ENCODE peak calls at places on chromosome 17, in four cellular contexts. One of them, this sample, is unnamed.
A peak's percentile ranks its signal among the peaks of the same experiment; 100 is the strongest.

GRCh38 chr17:75641343-75641742 is 8.1 kb downstream of the SMIM5 start:
- DNase-seq in NB4: no peak
- DNase-seq in upper lobe of right lung: no peak
- DNase-seq in cardiac muscle cell: no peak
- DNase-seq in this sample: no peak

GRCh38 chr17:35373984-35374765 is 754 bp upstream of the SLFN11 start:
- DNase-seq in NB4: peak; percentile 86
- DNase-seq in upper lobe of right lung: peak; percentile 81
- DNase-seq in cardiac muscle cell: peak; percentile 17
- DNase-seq in this sample: peak; percentile 68

GRCh38 chr17:80826955-80827645 is 164.5 kb upstream of the CHMP6 start:
- DNase-seq in NB4: peak; percentile 89
- DNase-seq in upper lobe of right lung: peak; percentile 63
- DNase-seq in cardiac muscle cell: no peak
- DNase-seq in this sample: peak; percentile 99

GRCh38 chr17:81081217-81081616 is 46.3 kb downstream of the BAIAP2 start:
- DNase-seq in NB4: no peak
- DNase-seq in upper lobe of right lung: no peak
- DNase-seq in cardiac muscle cell: no peak
- DNase-seq in this sample: no peak

GRCh38 chr17:65393514-65393913 is 167.9 kb downstream of the AXIN2 start:
- DNase-seq in NB4: no peak
- DNase-seq in upper lobe of right lung: no peak
- DNase-seq in cardiac muscle cell: no peak
- DNase-seq in this sample: no peak

GRCh38 chr17:81412490-81413093 is 17.3 kb downstream of the BAHCC1 start:
- DNase-seq in NB4: no peak
- DNase-seq in upper lobe of right lung: no peak
- DNase-seq in cardiac muscle cell: no peak
- DNase-seq in this sample: peak; percentile 57

GRCh38 chr17:66542183-66542966 is 240.0 kb downstream of the PRKCA start:
- DNase-seq in NB4: peak; percentile 77
- DNase-seq in upper lobe of right lung: no peak
- DNase-seq in cardiac muscle cell: no peak
- DNase-seq in this sample: peak; percentile 70

GRCh38 chr17:19646788-19647696 is 1.5 kb upstream of the ALDH3A2 start:
- DNase-seq in NB4: peak; percentile 64
- DNase-seq in upper lobe of right lung: no peak
- DNase-seq in cardiac muscle cell: no peak
- DNase-seq in this sample: peak; percentile 40

GRCh38 chr17:58344047-58344790 is 7.8 kb downstream of the SUPT4H1 start:
- DNase-seq in NB4: peak; percentile 98
- DNase-seq in upper lobe of right lung: peak; percentile 55
- DNase-seq in cardiac muscle cell: no peak
- DNase-seq in this sample: no peak

GRCh38 chr17:66541461-66542182 is 239.2 kb downstream of the PRKCA start:
- DNase-seq in NB4: peak; percentile 69
- DNase-seq in upper lobe of right lung: no peak
- DNase-seq in cardiac muscle cell: no peak
- DNase-seq in this sample: no peak

GRCh38 chr17:48639136-48639535 is 13.0 kb upstream of the HOXB9 start:
- DNase-seq in NB4: no peak
- DNase-seq in upper lobe of right lung: no peak
- DNase-seq in cardiac muscle cell: no peak
- DNase-seq in this sample: no peak

GRCh38 chr17:15233022-15233805 is 31.9 kb downstream of the PMP22 start:
- DNase-seq in NB4: peak; percentile 70
- DNase-seq in upper lobe of right lung: no peak
- DNase-seq in cardiac muscle cell: no peak
- DNase-seq in this sample: peak; percentile 89

GRCh38 chr17:81870155-81870977 is 771 bp downstream of the ARHGDIA start:
- DNase-seq in NB4: peak; percentile 58
- DNase-seq in upper lobe of right lung: peak; percentile 82
- DNase-seq in cardiac muscle cell: peak; percentile 39
- DNase-seq in this sample: peak; percentile 69

GRCh38 chr17:80804466-80804865 is 187.2 kb upstream of the CHMP6 start:
- DNase-seq in NB4: no peak
- DNase-seq in upper lobe of right lung: peak; percentile 27
- DNase-seq in cardiac muscle cell: no peak
- DNase-seq in this sample: no peak

GRCh38 chr17:18017958-18018357 is 21.0 kb downstream of the ATPAF2 start:
- DNase-seq in NB4: no peak
- DNase-seq in upper lobe of right lung: no peak
- DNase-seq in cardiac muscle cell: no peak
- DNase-seq in this sample: no peak

GRCh38 chr17:80113033-80113484 is 11.7 kb downstream of the GAA start:
- DNase-seq in NB4: no peak
- DNase-seq in upper lobe of right lung: no peak
- DNase-seq in cardiac muscle cell: no peak
- DNase-seq in this sample: no peak

GRCh38 chr17:36720131-36720530 is 118.7 kb downstream of the MRM1 start:
- DNase-seq in NB4: no peak
- DNase-seq in upper lobe of right lung: no peak
- DNase-seq in cardiac muscle cell: no peak
- DNase-seq in this sample: no peak

GRCh38 chr17:58010067-58010799 is 3.2 kb upstream of the SRSF1 start:
- DNase-seq in NB4: no peak
- DNase-seq in upper lobe of right lung: no peak
- DNase-seq in cardiac muscle cell: no peak
- DNase-seq in this sample: no peak

GRCh38 chr17:56795098-56795497 is 38.6 kb downstream of the C17orf67 start:
- DNase-seq in NB4: no peak
- DNase-seq in upper lobe of right lung: no peak
- DNase-seq in cardiac muscle cell: no peak
- DNase-seq in this sample: no peak

GRCh38 chr17:72184805-72185204 is 64.0 kb downstream of the SOX9 start:
- DNase-seq in NB4: no peak
- DNase-seq in upper lobe of right lung: no peak
- DNase-seq in cardiac muscle cell: no peak
- DNase-seq in this sample: peak; percentile 22

DNA sequence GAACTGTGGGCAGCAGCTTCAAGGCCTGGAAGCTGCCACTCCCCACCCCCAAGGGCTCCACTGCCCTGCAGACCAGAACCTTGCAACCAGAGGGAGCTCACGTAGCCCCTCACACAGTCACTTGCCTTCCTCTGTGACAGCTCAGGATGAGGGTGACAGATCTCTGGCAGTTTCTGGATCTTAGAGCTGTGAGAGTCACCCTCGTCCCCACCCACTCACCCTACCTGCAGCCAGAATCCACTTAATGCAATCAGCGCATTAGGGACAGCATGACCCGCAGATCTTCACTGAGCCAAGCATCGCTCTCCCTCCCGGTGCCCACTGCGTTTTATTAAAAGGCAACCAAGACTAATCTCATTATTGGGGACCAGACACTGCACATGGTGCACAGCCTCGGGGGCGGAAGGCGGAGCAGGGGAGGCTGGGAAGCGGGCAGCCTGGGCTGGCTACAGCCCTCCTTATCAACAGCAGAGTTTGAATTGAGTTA is 3.5 kb downstream of the CYB561 start:
- DNase-seq in NB4: peak; percentile 52
- DNase-seq in upper lobe of right lung: no peak
- DNase-seq in cardiac muscle cell: peak; percentile 48
- DNase-seq in this sample: no peak
- TF ChIP-seq CTCF in NB4: no peak
- TF ChIP-seq CTCF in upper lobe of right lung: no peak
- TF ChIP-seq CTCF in cardiac muscle cell: peak; percentile 22
- TF ChIP-seq CTCF in this sample: peak; percentile 19

DNA sequence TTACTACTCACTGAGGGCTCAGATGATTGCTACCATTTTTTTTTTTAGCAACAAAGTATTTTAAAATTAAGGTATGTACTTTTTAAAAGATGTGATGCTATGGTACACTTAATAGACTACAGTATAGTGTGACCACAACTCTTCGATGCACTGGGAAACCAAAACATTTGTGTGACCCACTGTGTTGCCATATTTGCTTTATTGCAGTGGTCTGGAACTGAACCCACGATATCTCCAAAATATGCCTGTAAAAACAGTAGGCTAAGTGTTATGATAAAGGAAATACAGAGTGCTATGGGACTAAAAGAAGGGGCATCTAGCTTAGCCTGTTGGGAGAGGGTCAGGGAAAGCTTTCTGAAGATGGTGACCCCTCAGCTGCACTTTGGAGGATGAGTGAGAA is 41.6 kb upstream of the HNF1B start:
- DNase-seq in NB4: no peak
- DNase-seq in upper lobe of right lung: no peak
- DNase-seq in cardiac muscle cell: no peak
- DNase-seq in this sample: no peak
- H3K4me3 ChIP-seq in NB4: no peak overlapping the region
- H3K4me3 ChIP-seq in upper lobe of right lung: no peak overlapping the region
- H3K4me3 ChIP-seq in cardiac muscle cell: no peak overlapping the region
- H3K4me3 ChIP-seq in this sample: no peak overlapping the region

GRCh38 chr17:45370949-45371413 is 54.2 kb upstream of the MAP3K14 start:
- DNase-seq in NB4: peak; percentile 49
- DNase-seq in upper lobe of right lung: peak; percentile 27
- DNase-seq in cardiac muscle cell: no peak
- DNase-seq in this sample: no peak
- TF ChIP-seq CTCF in NB4: no peak
- TF ChIP-seq CTCF in upper lobe of right lung: no peak
- TF ChIP-seq CTCF in cardiac muscle cell: no peak
- TF ChIP-seq CTCF in this sample: no peak

GRCh38 chr17:7851438-7852261 is 3.2 kb upstream of the TMEM88 start:
- DNase-seq in NB4: peak; percentile 75
- DNase-seq in upper lobe of right lung: peak; percentile 96
- DNase-seq in cardiac muscle cell: peak; percentile 95
- DNase-seq in this sample: peak; percentile 85
- H3K4me3 ChIP-seq in NB4: no peak overlapping the region
- H3K4me3 ChIP-seq in upper lobe of right lung: peak overlapping the region; percentile 22
- H3K4me3 ChIP-seq in cardiac muscle cell: no peak overlapping the region
- H3K4me3 ChIP-seq in this sample: no peak overlapping the region

GRCh38 chr17:28548417-28549130 is 3.9 kb downstream of the UNC119 start:
- DNase-seq in NB4: no peak
- DNase-seq in upper lobe of right lung: no peak
- DNase-seq in cardiac muscle cell: no peak
- DNase-seq in this sample: no peak
- TF ChIP-seq CTCF in NB4: no peak
- TF ChIP-seq CTCF in upper lobe of right lung: no peak
- TF ChIP-seq CTCF in cardiac muscle cell: no peak
- TF ChIP-seq CTCF in this sample: no peak

GRCh38 chr17:50431219-50431618 is 5.2 kb downstream of the ACSF2 start:
- DNase-seq in NB4: no peak
- DNase-seq in upper lobe of right lung: no peak
- DNase-seq in cardiac muscle cell: peak; percentile 28
- DNase-seq in this sample: no peak
- H3K4me3 ChIP-seq in NB4: no peak overlapping the region
- H3K4me3 ChIP-seq in upper lobe of right lung: no peak overlapping the region
- H3K4me3 ChIP-seq in cardiac muscle cell: no peak overlapping the region
- H3K4me3 ChIP-seq in this sample: no peak overlapping the region

This sample was measured in fibroblast of mammary gland.